ENCODE peak calls at places on chromosomes 7 and 10, in seven cellular contexts. One of them, this sample, is unnamed.

GRCh38 chr10:93413252-93413689 is 68.9 kb downstream of the MYOF start:
- DNase-seq in mesothelial cell of epicardium: no peak
- DNase-seq in A549: no peak
- DNase-seq in naive thymus-derived CD8-positive, alpha-beta T cell: peak; percentile 70
- DNase-seq in NCI-H774: no peak
- DNase-seq in brain microvascular endothelial cell: no peak
- DNase-seq in fibroblast of pulmonary artery: peak; percentile 90
- DNase-seq in this sample: no peak

GRCh38 chr10:72738476-72738875 is 46.5 kb downstream of the MCU start:
- DNase-seq in mesothelial cell of epicardium: no peak
- DNase-seq in A549: no peak
- DNase-seq in naive thymus-derived CD8-positive, alpha-beta T cell: no peak
- DNase-seq in NCI-H774: no peak
- DNase-seq in brain microvascular endothelial cell: peak; percentile 13
- DNase-seq in fibroblast of pulmonary artery: peak; percentile 79
- DNase-seq in this sample: no peak

GRCh38 chr10:108957681-108958080 is 965.6 kb downstream of the XPNPEP1 start:
- DNase-seq in mesothelial cell of epicardium: no peak
- DNase-seq in A549: no peak
- DNase-seq in naive thymus-derived CD8-positive, alpha-beta T cell: no peak
- DNase-seq in NCI-H774: no peak
- DNase-seq in brain microvascular endothelial cell: no peak
- DNase-seq in fibroblast of pulmonary artery: no peak
- DNase-seq in this sample: no peak

GRCh38 chr10:86689146-86689545 is 20.8 kb downstream of the LDB3 start:
- DNase-seq in mesothelial cell of epicardium: no peak
- DNase-seq in A549: no peak
- DNase-seq in naive thymus-derived CD8-positive, alpha-beta T cell: no peak
- DNase-seq in NCI-H774: no peak
- DNase-seq in brain microvascular endothelial cell: no peak
- DNase-seq in fibroblast of pulmonary artery: no peak
- DNase-seq in this sample: no peak

GRCh38 chr7:123360631-123361030 is 160.9 kb upstream of the SLC13A1 start:
- DNase-seq in mesothelial cell of epicardium: no peak
- DNase-seq in A549: no peak
- DNase-seq in naive thymus-derived CD8-positive, alpha-beta T cell: no peak
- DNase-seq in NCI-H774: no peak
- DNase-seq in brain microvascular endothelial cell: no peak
- DNase-seq in fibroblast of pulmonary artery: no peak
- DNase-seq in this sample: no peak

GRCh38 chr10:118583611-118584010 is 11.8 kb downstream of the PRLHR start:
- DNase-seq in mesothelial cell of epicardium: no peak
- DNase-seq in A549: no peak
- DNase-seq in naive thymus-derived CD8-positive, alpha-beta T cell: no peak
- DNase-seq in NCI-H774: no peak
- DNase-seq in brain microvascular endothelial cell: no peak
- DNase-seq in fibroblast of pulmonary artery: no peak
- DNase-seq in this sample: no peak

GRCh38 chr10:103812431-103812830 is 42.9 kb downstream of the SH3PXD2A start:
- DNase-seq in mesothelial cell of epicardium: no peak
- DNase-seq in A549: no peak
- DNase-seq in naive thymus-derived CD8-positive, alpha-beta T cell: no peak
- DNase-seq in NCI-H774: no peak
- DNase-seq in brain microvascular endothelial cell: no peak
- DNase-seq in fibroblast of pulmonary artery: no peak
- DNase-seq in this sample: no peak

GRCh38 chr7:101673951-101674350 is 44.9 kb upstream of the MYL10 start:
- DNase-seq in mesothelial cell of epicardium: no peak
- DNase-seq in A549: no peak
- DNase-seq in naive thymus-derived CD8-positive, alpha-beta T cell: no peak
- DNase-seq in NCI-H774: no peak
- DNase-seq in brain microvascular endothelial cell: no peak
- DNase-seq in fibroblast of pulmonary artery: no peak
- DNase-seq in this sample: no peak

GRCh38 chr7:112053405-112054069 is 152.7 kb downstream of the DOCK4 start:
- DNase-seq in mesothelial cell of epicardium: no peak
- DNase-seq in A549: no peak
- DNase-seq in naive thymus-derived CD8-positive, alpha-beta T cell: no peak
- DNase-seq in NCI-H774: no peak
- DNase-seq in brain microvascular endothelial cell: no peak
- DNase-seq in fibroblast of pulmonary artery: no peak
- DNase-seq in this sample: no peak

GRCh38 chr7:124701955-124702354 is 63.6 kb downstream of the GPR37 start:
- DNase-seq in mesothelial cell of epicardium: no peak
- DNase-seq in A549: no peak
- DNase-seq in naive thymus-derived CD8-positive, alpha-beta T cell: no peak
- DNase-seq in NCI-H774: no peak
- DNase-seq in brain microvascular endothelial cell: no peak
- DNase-seq in fibroblast of pulmonary artery: no peak
- DNase-seq in this sample: peak; percentile 38